ENCODE peak calls at places on chromosomes 11 and 22, in nine cellular contexts. X is fibroblast of pulmonary artery; I is activated CD8-positive, alpha-beta T cell treated with anti-CD3 and anti-CD28 coated beads for 36 hours; C is bronchial epithelial cell; R is cardiac fibroblast; L is body of pancreas; Q is AG04450; K is MM.1S; E is endodermal cell. S is an unnamed sample.

GRCh38 chr11:121645596-121645995 is 192.8 kb upstream of the SORL1-AS1 start:
- DNase-seq in X (peak), I (no peak), C (no peak), R (peak), L (no peak), Q (no peak), K (no peak), E (no peak), S (no peak)

GRCh38 chr11:132685174-132685611 is 847.1 kb downstream of the OPCML start:
- DNase-seq in X (peak), I (peak), C (peak), R (peak), L (no peak), Q (no peak), K (peak), E (no peak), S (no peak)

GRCh38 chr11:130705670-130706421 is 210.4 kb downstream of the SNX19 start:
- DNase-seq in X (no peak), I (no peak), C (peak), R (no peak), L (no peak), Q (no peak), K (no peak), E (peak), S (no peak)

GRCh38 chr11:46347637-46348311 is 511 bp downstream of the DGKZ start:
- DNase-seq in X (no peak), I (peak), C (no peak), R (no peak), L (peak), Q (no peak), K (no peak), E (peak), S (no peak)

GRCh38 chr11:67645521-67646457 is 4.7 kb downstream of the ACY3 start:
- DNase-seq in X (no peak), I (peak), C (no peak), R (no peak), L (peak), Q (no peak), K (no peak), E (peak), S (peak)

GRCh38 chr11:6736495-6737121 is 35.2 kb downstream of the OR2AG2 start:
- DNase-seq in X (no peak), I (no peak), C (no peak), R (peak), L (no peak), Q (no peak), K (no peak), E (no peak), S (peak)

GRCh38 chr11:8090756-8091155 is 9.7 kb downstream of the TUB start:
- DNase-seq in X (peak), I (peak), C (no peak), R (peak), L (peak), Q (no peak), K (peak), E (peak), S (peak)

GRCh38 chr11:6646040-6646439 is 9.6 kb downstream of the DCHS1 start:
- DNase-seq in X (peak), I (peak), C (no peak), R (peak), L (no peak), Q (peak), K (no peak), E (peak), S (no peak)

GRCh38 chr11:36386411-36386810 is 90.3 kb downstream of the PRR5L start:
- DNase-seq in X (no peak), I (no peak), C (no peak), R (no peak), L (no peak), Q (no peak), K (no peak), E (no peak), S (no peak)

GRCh38 chr11:77107950-77108349 is 5.3 kb downstream of the OMP start:
- DNase-seq in X (peak), I (no peak), C (peak), R (peak), L (peak), Q (peak), K (no peak), E (no peak), S (no peak)

GRCh38 chr11:46272816-46273427 is 4.5 kb upstream of the CREB3L1 start:
- DNase-seq in X (peak), I (no peak), C (peak), R (peak), L (peak), Q (no peak), K (no peak), E (no peak), S (no peak)

GRCh38 chr11:107592813-107593212 is 1.9 kb downstream of the ELMOD1 start:
- DNase-seq in X (no peak), I (no peak), C (no peak), R (no peak), L (no peak), Q (no peak), K (no peak), E (no peak), S (no peak)

GRCh38 chr11:107593941-107594340 is 3.0 kb downstream of the ELMOD1 start:
- DNase-seq in X (no peak), I (no peak), C (no peak), R (no peak), L (no peak), Q (no peak), K (no peak), E (no peak), S (no peak)

GRCh38 chr11:107598225-107599139 is 7.5 kb downstream of the ELMOD1 start:
- DNase-seq in X (peak), I (peak), C (peak), R (peak), L (no peak), Q (no peak), K (peak), E (peak), S (peak)
- TF ChIP-seq CTCF in X (peak), I (peak), C (peak), R (peak), L (no peak), Q (peak), K (peak), E (peak), S (peak)

DNA sequence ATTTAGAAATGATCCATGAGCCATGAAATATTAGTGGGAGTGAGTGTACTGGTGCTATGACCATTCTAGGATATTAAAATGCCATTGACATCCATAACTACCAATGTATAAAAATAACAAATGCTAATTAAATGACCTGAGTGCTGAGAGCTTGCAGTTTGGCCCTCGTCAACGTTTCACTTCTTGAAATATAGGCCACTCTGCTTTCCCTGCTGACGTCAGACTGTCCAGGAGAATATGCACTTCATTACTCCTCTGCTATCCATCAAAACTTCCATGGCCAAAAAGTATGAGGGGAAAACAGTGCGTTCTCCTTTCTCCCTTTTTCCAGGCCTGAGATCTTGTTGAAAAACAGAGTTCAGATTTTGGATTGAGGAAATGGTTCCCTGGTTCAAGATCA is 563.1 kb downstream of the METTL15 start:
- DNase-seq in X (no peak), I (no peak), C (no peak), R (no peak), L (no peak), Q (no peak), K (no peak), E (no peak), S (no peak)
- TF ChIP-seq CTCF in X (no peak), I (no peak), C (no peak), R (no peak), L (no peak), Q (no peak), K (no peak), E (no peak), S (no peak)

DNA sequence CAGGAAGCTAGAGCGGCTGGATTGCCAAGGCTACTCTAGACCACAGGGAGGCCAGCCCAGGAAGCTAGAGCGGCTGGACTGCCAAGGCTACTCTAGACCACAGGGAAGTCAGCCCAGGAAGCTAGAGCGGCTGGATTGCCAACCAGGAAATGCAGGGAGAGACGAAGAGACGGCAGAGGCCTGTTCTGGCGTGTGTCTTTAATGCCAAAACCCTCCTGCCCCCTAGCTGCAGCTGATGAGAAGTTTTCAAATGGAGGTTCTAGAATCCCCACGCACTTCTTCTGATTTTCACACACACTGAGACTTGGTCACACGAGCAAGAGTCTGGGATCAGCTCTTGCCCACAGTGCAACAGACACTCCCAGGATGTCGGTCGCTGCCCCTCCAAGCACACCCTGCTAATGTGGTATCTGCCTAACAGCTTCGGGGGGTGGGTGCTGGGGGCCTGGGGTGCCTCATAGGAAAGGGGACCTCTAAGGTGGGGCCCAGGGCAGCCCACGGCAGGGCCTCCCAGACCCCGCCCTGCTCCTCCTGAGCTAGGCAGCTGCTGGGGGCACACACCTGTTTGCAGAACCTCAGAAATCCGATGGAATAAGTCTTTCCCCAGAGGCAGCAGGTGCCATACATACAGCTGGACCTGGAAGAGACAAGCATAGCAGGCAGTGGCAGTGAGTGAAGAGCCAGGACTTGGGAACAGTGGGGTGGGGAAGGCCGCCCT is 28.5 kb downstream of the MAFF start:
- DNase-seq in X (peak), I (peak), C (peak), R (peak), L (peak), Q (no peak), K (no peak), E (peak), S (peak)
- TF ChIP-seq CTCF in X (peak), I (peak), C (peak), R (peak), L (peak), Q (peak), K (peak), E (peak), S (peak)

GRCh38 chr11:44179173-44179572 is 83.7 kb downstream of the EXT2 start:
- DNase-seq in X (no peak), I (no peak), C (no peak), R (no peak), L (no peak), Q (no peak), K (no peak), E (no peak), S (no peak)

GRCh38 chr11:44176541-44177213 is 81.2 kb downstream of the EXT2 start:
- DNase-seq in X (no peak), I (no peak), C (no peak), R (no peak), L (no peak), Q (no peak), K (no peak), E (no peak), S (no peak)

GRCh38 chr11:44177905-44178304 is 82.4 kb downstream of the EXT2 start:
- DNase-seq in X (no peak), I (no peak), C (no peak), R (no peak), L (no peak), Q (no peak), K (no peak), E (no peak), S (no peak)

GRCh38 chr11:44180107-44180506 is 84.6 kb downstream of the EXT2 start:
- DNase-seq in X (no peak), I (no peak), C (no peak), R (no peak), L (no peak), Q (no peak), K (no peak), E (no peak), S (no peak)

GRCh38 chr11:44178381-44178780 is 82.9 kb downstream of the EXT2 start:
- DNase-seq in X (peak), I (no peak), C (no peak), R (peak), L (no peak), Q (peak), K (no peak), E (no peak), S (no peak)
- TF ChIP-seq CTCF in X (peak), I (no peak), C (no peak), R (peak), L (no peak), Q (peak), K (no peak), E (no peak), S (no peak)

GRCh38 chr11:100687630-100688395 is 725 bp downstream of the ARHGAP42 start:
- DNase-seq in X (peak), I (peak), C (peak), R (peak), L (peak), Q (peak), K (peak), E (peak), S (peak)
- TF ChIP-seq CTCF in X (peak), I (peak), C (peak), R (peak), L (peak), Q (peak), K (peak), E (peak), S (peak)

DNA sequence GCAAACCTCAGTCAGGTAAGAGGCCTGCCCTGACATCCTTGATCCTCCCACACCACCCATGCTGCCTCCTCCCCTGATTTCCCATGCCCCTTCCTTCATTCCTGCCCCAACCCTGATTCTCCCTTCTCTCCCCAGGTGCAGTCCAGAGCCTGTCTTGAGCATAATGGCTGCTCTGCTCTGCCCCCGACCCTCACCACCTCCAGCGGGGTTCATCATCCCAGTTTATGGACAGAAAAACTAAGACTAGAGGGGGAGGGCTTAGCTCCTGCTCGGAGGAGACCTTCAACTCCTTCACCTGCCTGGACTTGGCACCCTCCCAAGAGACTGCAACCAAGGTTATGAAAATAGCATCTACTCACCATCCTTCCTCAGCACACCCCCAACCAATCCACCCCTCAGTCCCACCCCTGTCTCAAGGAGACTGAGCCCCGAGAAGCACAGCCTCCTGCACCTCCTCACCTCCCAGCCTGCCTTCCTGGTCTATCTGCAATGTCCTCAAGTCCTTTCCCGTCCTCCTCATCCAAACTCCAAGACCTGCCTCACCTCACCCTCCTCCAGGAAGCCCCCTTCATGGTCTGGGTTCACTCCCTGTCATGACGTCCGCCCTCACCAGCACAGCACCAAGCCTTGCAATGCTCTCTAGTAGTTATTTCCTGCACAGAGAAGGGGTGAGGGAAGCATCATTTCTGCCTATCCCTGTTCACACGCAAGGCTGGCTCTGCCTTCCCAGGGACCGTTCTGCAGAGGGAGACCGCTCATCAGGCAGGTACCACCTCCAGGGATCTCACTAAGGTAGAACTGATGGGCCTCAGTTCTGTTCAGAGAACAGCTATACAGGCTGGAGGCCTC is 103.1 kb downstream of the PDE2A start:
- DNase-seq in X (no peak), I (no peak), C (no peak), R (no peak), L (no peak), Q (no peak), K (no peak), E (peak), S (no peak)
- TF ChIP-seq CTCF in X (no peak), I (no peak), C (no peak), R (no peak), L (no peak), Q (no peak), K (no peak), E (no peak), S (no peak)

DNA sequence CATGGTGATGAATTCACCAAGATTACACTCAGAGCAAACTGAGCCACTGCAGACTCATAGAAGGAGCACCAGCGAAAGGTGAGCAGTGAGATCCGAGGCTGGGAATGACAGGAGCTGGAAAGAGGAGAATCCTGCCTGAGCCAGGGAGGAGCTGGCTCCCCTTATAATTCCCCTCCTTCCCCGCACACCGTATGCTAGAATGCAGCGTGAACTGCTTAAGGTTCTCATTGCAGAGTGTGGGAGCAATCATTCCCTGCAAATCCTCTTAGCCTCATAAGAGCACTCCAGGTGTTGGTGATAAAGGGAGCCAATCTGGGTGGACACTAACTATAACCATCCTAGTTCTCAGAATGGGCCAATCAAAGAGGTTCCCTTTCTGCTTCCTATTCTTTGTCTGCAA is 127.6 kb upstream of the TEAD1 start:
- DNase-seq in X (no peak), I (no peak), C (no peak), R (no peak), L (no peak), Q (no peak), K (no peak), E (no peak), S (no peak)
- TF ChIP-seq CTCF in X (no peak), I (no peak), C (no peak), R (no peak), L (no peak), Q (no peak), K (no peak), E (no peak), S (no peak)

GRCh38 chr11:72100462-72100861 is 2.6 kb downstream of the LAMTOR1 start:
- DNase-seq in X (no peak), I (no peak), C (no peak), R (no peak), L (no peak), Q (no peak), K (no peak), E (no peak), S (no peak)

GRCh38 chr11:72103754-72104167 is 664 bp upstream of the LAMTOR1 start:
- DNase-seq in X (no peak), I (no peak), C (no peak), R (no peak), L (no peak), Q (no peak), K (no peak), E (no peak), S (no peak)

GRCh38 chr11:72102162-72102561 is 935 bp downstream of the LAMTOR1 start:
- DNase-seq in X (no peak), I (no peak), C (no peak), R (no peak), L (no peak), Q (no peak), K (no peak), E (no peak), S (no peak)

GRCh38 chr11:72102631-72102945 is 509 bp downstream of the LAMTOR1 start:
- DNase-seq in X (no peak), I (no peak), C (no peak), R (no peak), L (no peak), Q (no peak), K (no peak), E (no peak), S (peak)

DNA sequence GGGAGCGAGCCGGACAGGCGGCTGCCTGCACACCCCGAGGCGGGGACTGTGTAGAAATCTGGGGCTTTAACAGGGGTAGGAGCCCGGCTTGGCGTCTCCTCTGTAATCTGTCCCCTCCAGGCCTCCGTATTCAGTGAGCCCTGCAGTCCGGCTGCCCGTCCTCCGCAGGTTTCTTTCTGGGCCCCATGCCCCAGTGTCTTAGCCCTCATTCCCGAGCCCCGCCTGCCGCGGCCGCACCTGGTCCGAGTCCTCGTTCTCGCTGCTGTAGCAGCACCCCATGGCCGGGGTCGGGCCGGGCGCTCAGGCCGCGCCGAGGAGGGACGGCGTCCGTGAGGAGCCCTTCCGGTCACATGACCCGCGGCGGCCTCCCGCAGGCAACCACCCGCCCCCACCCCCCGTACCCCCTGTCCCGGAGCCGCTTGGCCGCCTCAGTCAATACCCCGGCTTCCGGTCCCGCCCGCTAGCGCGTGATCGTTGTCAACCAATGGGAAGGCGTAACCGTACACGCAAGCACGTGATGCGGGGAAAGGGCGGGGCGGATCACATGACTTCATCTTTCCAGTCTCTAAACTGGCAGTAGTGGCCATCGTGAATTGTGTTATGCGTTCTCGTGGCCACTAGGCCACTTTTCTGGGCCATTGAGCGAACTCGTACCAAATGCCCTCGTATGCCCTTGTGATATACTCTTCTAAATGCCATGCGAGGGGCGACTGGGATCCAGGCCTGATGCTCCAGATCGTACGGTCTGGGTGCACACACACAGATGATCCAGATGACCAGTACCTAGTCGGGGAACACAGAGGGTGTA is at the start of gene LAMTOR1:
- DNase-seq in X (peak), I (peak), C (peak), R (peak), L (peak), Q (peak), K (peak), E (peak), S (peak)
- TF ChIP-seq CTCF in X (peak), I (no peak), C (peak), R (peak), L (peak), Q (peak), K (peak), E (peak), S (no peak)

S was measured in GM20000.